ENCODE peak calls at places on chromosomes 12 and 14, in four cellular contexts. One of them, this sample, is unnamed.
A peak's percentile ranks its signal among the peaks of the same experiment; 100 is the strongest.

GRCh38 chr12:77062846-77063461 is 2.4 kb downstream of the E2F7 start:
- DNase-seq in endothelial cell: no peak
- DNase-seq in A549: no peak
- DNase-seq in endodermal cell: no peak
- DNase-seq in this sample: peak; percentile 76

GRCh38 chr14:54493293-54493692 is 4.5 kb upstream of the GMFB start:
- DNase-seq in endothelial cell: peak; percentile 32
- DNase-seq in A549: no peak
- DNase-seq in endodermal cell: peak; percentile 82
- DNase-seq in this sample: peak; percentile 12

GRCh38 chr14:77890873-77891272 is 91.0 kb downstream of the ADCK1 start:
- DNase-seq in endothelial cell: no peak
- DNase-seq in A549: no peak
- DNase-seq in endodermal cell: no peak
- DNase-seq in this sample: no peak

GRCh38 chr14:87667661-87668060 is 325.3 kb downstream of the GALC start:
- DNase-seq in endothelial cell: no peak
- DNase-seq in A549: no peak
- DNase-seq in endodermal cell: no peak
- DNase-seq in this sample: no peak

GRCh38 chr14:104559769-104560585 is 19.6 kb upstream of the C14orf180 start:
- DNase-seq in endothelial cell: no peak
- DNase-seq in A549: no peak
- DNase-seq in endodermal cell: peak; percentile 35
- DNase-seq in this sample: no peak

GRCh38 chr12:1176191-1176590 is 185.2 kb downstream of the ERC1 start:
- DNase-seq in endothelial cell: no peak
- DNase-seq in A549: no peak
- DNase-seq in endodermal cell: no peak
- DNase-seq in this sample: no peak

GRCh38 chr12:15180975-15181683 is 40.1 kb downstream of the RERG start:
- DNase-seq in endothelial cell: no peak
- DNase-seq in A549: no peak
- DNase-seq in endodermal cell: no peak
- DNase-seq in this sample: no peak

GRCh38 chr14:59583755-59584154 is 7.1 kb upstream of the CCDC175 start:
- DNase-seq in endothelial cell: no peak
- DNase-seq in A549: no peak
- DNase-seq in endodermal cell: peak; percentile 57
- DNase-seq in this sample: no peak

GRCh38 chr12:52082988-52083637 is 3.6 kb downstream of the SMIM41 start:
- DNase-seq in endothelial cell: peak; percentile 72
- DNase-seq in A549: peak; percentile 85
- DNase-seq in endodermal cell: peak; percentile 93
- DNase-seq in this sample: peak; percentile 59

GRCh38 chr12:22529281-22530060 is 14.9 kb downstream of the C2CD5 start:
- DNase-seq in endothelial cell: no peak
- DNase-seq in A549: peak; percentile 19
- DNase-seq in endodermal cell: no peak
- DNase-seq in this sample: no peak

GRCh38 chr14:85288041-85288440 is 241.9 kb upstream of the FLRT2 start:
- DNase-seq in endothelial cell: no peak
- DNase-seq in A549: no peak
- DNase-seq in endodermal cell: no peak
- DNase-seq in this sample: no peak

GRCh38 chr14:74647834-74648361 is 35.9 kb upstream of the LTBP2 start:
- DNase-seq in endothelial cell: no peak
- DNase-seq in A549: no peak
- DNase-seq in endodermal cell: peak; percentile 53
- DNase-seq in this sample: no peak

GRCh38 chr12:106392746-106393145 is 35.2 kb downstream of the POLR3B start:
- DNase-seq in endothelial cell: no peak
- DNase-seq in A549: no peak
- DNase-seq in endodermal cell: no peak
- DNase-seq in this sample: no peak

GRCh38 chr12:87848248-87848868 is 180.8 kb downstream of the C12orf50 start:
- DNase-seq in endothelial cell: peak; percentile 37
- DNase-seq in A549: peak; percentile 21
- DNase-seq in endodermal cell: no peak
- DNase-seq in this sample: peak; percentile 53

GRCh38 chr14:104938960-104939359 is 14.3 kb downstream of the PLD4 start:
- DNase-seq in endothelial cell: no peak
- DNase-seq in A549: no peak
- DNase-seq in endodermal cell: peak; percentile 17
- DNase-seq in this sample: no peak

GRCh38 chr12:70692681-70693288 is 55.6 kb upstream of the PTPRB start:
- DNase-seq in endothelial cell: no peak
- DNase-seq in A549: peak; percentile 17
- DNase-seq in endodermal cell: no peak
- DNase-seq in this sample: no peak

GRCh38 chr12:131487379-131488129 is 223.3 kb upstream of the SFSWAP start:
- DNase-seq in endothelial cell: no peak
- DNase-seq in A549: no peak
- DNase-seq in endodermal cell: no peak
- DNase-seq in this sample: no peak

GRCh38 chr12:51021694-51022093 is 4.5 kb downstream of the SLC11A2 start:
- DNase-seq in endothelial cell: no peak
- DNase-seq in A549: no peak
- DNase-seq in endodermal cell: no peak
- DNase-seq in this sample: no peak

GRCh38 chr14:22391908-22392307 is 197.1 kb downstream of the DAD1 start:
- DNase-seq in endothelial cell: peak; percentile 59
- DNase-seq in A549: peak; percentile 47
- DNase-seq in endodermal cell: peak; percentile 85
- DNase-seq in this sample: peak; percentile 68

GRCh38 chr12:105455250-105455649 is 124.8 kb downstream of the C12orf75 start:
- DNase-seq in endothelial cell: no peak
- DNase-seq in A549: no peak
- DNase-seq in endodermal cell: no peak
- DNase-seq in this sample: no peak

GRCh38 chr14:21486640-21487087 is 9.7 kb downstream of the TOX4 start:
- DNase-seq in endothelial cell: no peak
- DNase-seq in A549: no peak
- DNase-seq in endodermal cell: no peak
- DNase-seq in this sample: no peak

GRCh38 chr12:131242741-131243496 is 289.2 kb downstream of the ADGRD1 start:
- DNase-seq in endothelial cell: peak; percentile 29
- DNase-seq in A549: peak; percentile 77
- DNase-seq in endodermal cell: peak; percentile 93
- DNase-seq in this sample: peak; percentile 33

GRCh38 chr14:99080306-99080705 is 191.7 kb downstream of the BCL11B start:
- DNase-seq in endothelial cell: no peak
- DNase-seq in A549: no peak
- DNase-seq in endodermal cell: no peak
- DNase-seq in this sample: no peak

GRCh38 chr14:70856851-70857498 is 47.7 kb upstream of the MAP3K9 start:
- DNase-seq in endothelial cell: no peak
- DNase-seq in A549: no peak
- DNase-seq in endodermal cell: peak; percentile 3
- DNase-seq in this sample: no peak

GRCh38 chr12:89160716-89161123 is 191.6 kb downstream of the DUSP6 start:
- DNase-seq in endothelial cell: no peak
- DNase-seq in A549: no peak
- DNase-seq in endodermal cell: no peak
- DNase-seq in this sample: no peak

GRCh38 chr14:80575763-80576162 is 364.5 kb upstream of the DIO2 start:
- DNase-seq in endothelial cell: no peak
- DNase-seq in A549: no peak
- DNase-seq in endodermal cell: no peak
- DNase-seq in this sample: no peak

GRCh38 chr12:26831959-26832816 is 806 bp downstream of the ITPR2 start:
- DNase-seq in endothelial cell: peak; percentile 56
- DNase-seq in A549: peak; percentile 68
- DNase-seq in endodermal cell: peak; percentile 87
- DNase-seq in this sample: peak; percentile 45
- TF ChIP-seq CTCF in endothelial cell: no peak
- TF ChIP-seq CTCF in A549: peak; percentile 19
- TF ChIP-seq CTCF in endodermal cell: no peak
- TF ChIP-seq CTCF in this sample: no peak

DNA sequence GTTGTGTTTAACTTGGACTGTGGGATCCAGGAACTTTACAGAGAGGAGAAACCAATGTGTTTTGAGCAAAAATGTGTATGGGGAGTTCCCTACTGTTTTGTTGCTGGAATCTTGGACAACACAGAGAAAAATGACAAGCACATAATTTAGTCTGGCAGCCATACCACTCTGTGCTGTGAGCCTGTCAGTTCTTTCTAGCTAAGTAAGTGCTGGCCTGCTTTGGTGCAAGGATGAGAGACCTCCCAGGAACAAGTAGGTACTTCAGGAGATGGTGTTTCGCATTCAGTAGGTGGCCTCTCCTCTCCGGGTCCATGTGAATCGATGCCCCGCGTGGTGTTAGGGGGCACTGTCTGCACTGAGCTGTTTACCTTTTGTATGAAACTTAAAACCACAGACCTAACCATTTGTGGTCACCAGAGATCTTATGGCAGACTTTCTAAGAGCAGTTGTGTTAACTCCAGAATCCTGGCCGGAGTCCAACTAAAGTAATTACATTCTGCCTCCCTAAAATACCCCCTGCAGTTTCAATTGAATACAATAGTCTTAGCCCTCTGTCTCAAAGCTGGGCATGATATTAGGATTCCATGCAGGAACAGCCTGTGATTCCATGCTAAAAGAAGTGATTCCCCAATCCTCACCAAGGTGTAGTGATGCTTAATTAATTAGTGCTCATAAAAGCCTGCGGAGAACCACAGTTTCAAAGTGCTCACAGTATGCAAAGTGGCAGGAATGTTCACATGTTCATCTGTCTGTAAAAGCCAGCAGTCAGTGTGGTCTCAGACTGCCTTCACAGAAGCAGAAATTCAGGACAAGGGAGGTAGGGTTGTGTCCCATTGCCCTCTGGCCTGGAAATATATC is 64.2 kb downstream of the LLPH start:
- DNase-seq in endothelial cell: no peak
- DNase-seq in A549: no peak
- DNase-seq in endodermal cell: peak; percentile 60
- DNase-seq in this sample: peak; percentile 44
- TF ChIP-seq CTCF in endothelial cell: no peak
- TF ChIP-seq CTCF in A549: no peak
- TF ChIP-seq CTCF in endodermal cell: peak; percentile 33
- TF ChIP-seq CTCF in this sample: no peak

GRCh38 chr12:56474389-56474788 is 6.0 kb downstream of the SPRYD4 start:
- DNase-seq in endothelial cell: no peak
- DNase-seq in A549: no peak
- DNase-seq in endodermal cell: no peak
- DNase-seq in this sample: no peak

GRCh38 chr12:56469007-56469930 is 891 bp downstream of the SPRYD4 start:
- DNase-seq in endothelial cell: no peak
- DNase-seq in A549: peak; percentile 33
- DNase-seq in endodermal cell: no peak
- DNase-seq in this sample: no peak

GRCh38 chr12:56462565-56462964 is 5.8 kb upstream of the SPRYD4 start:
- DNase-seq in endothelial cell: no peak
- DNase-seq in A549: no peak
- DNase-seq in endodermal cell: no peak
- DNase-seq in this sample: no peak

GRCh38 chr12:56468216-56469006 is at the start of gene SPRYD4:
- DNase-seq in endothelial cell: peak; percentile 90
- DNase-seq in A549: peak; percentile 92
- DNase-seq in endodermal cell: peak; percentile 97
- DNase-seq in this sample: peak; percentile 96
- TF ChIP-seq CTCF in endothelial cell: no peak
- TF ChIP-seq CTCF in A549: peak; percentile 55
- TF ChIP-seq CTCF in endodermal cell: peak; percentile 39
- TF ChIP-seq CTCF in this sample: no peak

DNA sequence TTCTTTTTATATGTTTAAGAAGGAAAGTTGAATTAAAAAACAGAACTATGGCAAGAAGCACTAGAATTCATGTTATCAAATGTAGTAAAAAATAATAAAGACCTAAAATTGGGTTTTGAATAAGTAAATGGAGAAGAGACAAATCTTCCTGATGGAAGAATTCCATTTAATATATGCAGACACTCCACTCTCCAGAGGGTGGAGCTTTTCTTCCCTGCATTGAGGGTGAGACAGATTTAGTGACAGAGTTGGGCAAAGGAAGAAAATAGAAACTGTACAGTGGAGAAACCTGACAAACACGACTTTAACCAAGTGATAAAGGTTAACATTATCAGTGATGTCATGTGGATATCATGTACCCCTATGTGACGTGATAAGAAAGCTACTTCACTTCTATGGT is 217.6 kb downstream of the PRKD1 start:
- DNase-seq in endothelial cell: no peak
- DNase-seq in A549: no peak
- DNase-seq in endodermal cell: no peak
- DNase-seq in this sample: peak; percentile 2
- TF ChIP-seq CTCF in endothelial cell: no peak
- TF ChIP-seq CTCF in A549: no peak
- TF ChIP-seq CTCF in endodermal cell: peak; percentile 52
- TF ChIP-seq CTCF in this sample: no peak

DNA sequence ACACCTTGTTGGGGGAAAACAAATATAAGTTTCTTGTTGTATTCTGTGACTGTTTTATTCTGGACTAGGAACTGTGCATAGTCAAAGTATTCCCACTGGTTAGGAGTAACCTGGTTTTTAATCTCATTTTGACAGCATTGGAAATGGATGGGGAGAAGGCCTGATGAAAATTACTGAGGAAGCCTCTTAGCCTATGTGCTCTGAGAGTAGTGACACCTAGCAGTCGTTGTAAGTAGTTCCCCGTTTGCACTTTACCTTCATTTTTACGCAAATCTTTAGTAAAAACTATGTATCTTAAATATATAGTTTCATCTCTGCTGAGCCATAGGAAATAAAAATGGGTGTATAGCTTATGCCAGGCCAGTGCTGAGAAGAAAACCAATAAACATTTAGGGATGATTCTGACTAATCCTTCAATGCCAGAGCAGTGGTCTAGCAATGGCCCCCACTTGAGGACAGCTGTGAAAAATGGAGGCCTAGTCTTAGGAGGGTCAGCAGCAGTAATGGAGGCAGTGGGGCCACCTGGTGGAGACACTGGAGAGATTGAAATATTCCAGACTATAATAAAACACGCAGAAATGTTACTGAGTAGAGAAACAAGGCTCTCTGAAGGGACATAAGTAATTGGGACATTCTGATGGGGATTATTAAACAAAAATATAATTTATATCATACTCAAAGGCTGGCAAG is 133.2 kb upstream of the NOVA1 start:
- DNase-seq in endothelial cell: peak; percentile 41
- DNase-seq in A549: no peak
- DNase-seq in endodermal cell: peak; percentile 81
- DNase-seq in this sample: no peak
- TF ChIP-seq CTCF in endothelial cell: peak; percentile 65
- TF ChIP-seq CTCF in A549: peak; percentile 24
- TF ChIP-seq CTCF in endodermal cell: peak; percentile 80
- TF ChIP-seq CTCF in this sample: no peak

This sample was measured in Calu3.